ENCODE peak calls at places on chromosomes 13 and 19, in five cellular contexts. B, K, N, S and Y are unnamed samples.

GRCh38 chr13:108346376-108346775 is 76.9 kb downstream of the TNFSF13B start:
- DNase-seq in S (peak; percentile 9), K (no peak), N (no peak), B (no peak), Y (peak; percentile 6)

GRCh38 chr19:29171525-29171924 is 41.4 kb downstream of the UQCRFS1 start:
- DNase-seq in S (no peak), B (no peak), K (no peak), N (no peak), Y (no peak)

GRCh38 chr19:4639531-4640246 is 373 bp downstream of the TNFAIP8L1 start:
- DNase-seq in K (no peak), N (peak; percentile 62), S (no peak), B (no peak), Y (no peak)

GRCh38 chr19:14023404-14024235 is 4.3 kb upstream of the RLN3 start:
- DNase-seq in K (peak; percentile 58), N (peak; percentile 85), S (peak; percentile 87), B (no peak), Y (peak; percentile 90)

GRCh38 chr13:24741016-24741662 is 22.8 kb upstream of the RNF17 start:
- DNase-seq in N (peak; percentile 10), K (no peak), S (peak; percentile 49), B (no peak), Y (peak; percentile 39)

GRCh38 chr19:52786078-52786463 is 520 bp downstream of the ZNF600 start:
- DNase-seq in K (no peak), B (no peak), N (no peak), S (peak; percentile 13), Y (peak; percentile 39)

GRCh38 chr13:58804832-58805231 is 1173.3 kb downstream of the PCDH17 start:
- DNase-seq in B (no peak), K (no peak), N (no peak), S (no peak), Y (no peak)

GRCh38 chr13:55606045-55606665 is 1534.6 kb upstream of the PRR20A start:
- DNase-seq in N (no peak), K (no peak), S (no peak), B (no peak), Y (peak; percentile 19)

GRCh38 chr13:66443926-66444325 is 786.2 kb downstream of the PCDH9 start:
- DNase-seq in N (no peak), S (no peak), B (no peak), K (no peak), Y (no peak)

GRCh38 chr13:27853345-27853744 is 61.1 kb downstream of the GSX1 start:
- DNase-seq in S (no peak), N (no peak), B (no peak), K (no peak), Y (no peak)

GRCh38 chr13:77800219-77800618 is 102.7 kb downstream of the SLAIN1 start:
- DNase-seq in N (no peak), B (no peak), K (no peak), S (no peak), Y (no peak)

GRCh38 chr13:111401151-111401550 is 80.7 kb downstream of the TEX29 start:
- DNase-seq in K (no peak), B (no peak), S (no peak), N (no peak), Y (no peak)

GRCh38 chr19:11539495-11540365 is 1.1 kb downstream of the CNN1 start:
- DNase-seq in S (peak; percentile 85), N (no peak), B (no peak), K (no peak), Y (peak; percentile 70)

GRCh38 chr13:74816737-74817136 is 665.2 kb downstream of the TBC1D4 start:
- DNase-seq in B (no peak), S (no peak), N (no peak), K (no peak), Y (no peak)

GRCh38 chr19:1097810-1098176 is 2.6 kb upstream of the POLR2E start:
- DNase-seq in K (no peak), B (no peak), S (no peak), N (peak; percentile 89), Y (no peak)

GRCh38 chr13:102234618-102235017 is 167.2 kb downstream of the FGF14 start:
- DNase-seq in S (no peak), N (no peak), B (no peak), K (no peak), Y (no peak)

GRCh38 chr19:54803410-54803809 is at the start of gene KIR2DL4:
- DNase-seq in B (no peak), K (no peak), S (no peak), N (no peak), Y (no peak)

GRCh38 chr19:47506459-47506858 is 8.4 kb downstream of the NAPA start:
- DNase-seq in K (no peak), S (no peak), N (no peak), B (no peak), Y (no peak)

GRCh38 chr13:75365724-75366173 is 116.2 kb downstream of the TBC1D4 start:
- DNase-seq in S (peak; percentile 24), K (peak; percentile 1), N (no peak), B (peak; percentile 78), Y (peak; percentile 39)

GRCh38 chr13:30334663-30335386 is 27.5 kb upstream of the KATNAL1 start:
- DNase-seq in N (peak; percentile 80), S (peak; percentile 73), K (peak; percentile 25), B (no peak), Y (peak; percentile 82)

GRCh38 chr19:45514376-45515051 is 7.2 kb downstream of the VASP start:
- DNase-seq in B (no peak), K (no peak), N (peak; percentile 95), S (no peak), Y (no peak)

GRCh38 chr13:69720278-69720983 is 387.2 kb upstream of the ATXN8OS start:
- DNase-seq in K (no peak), N (peak; percentile 23), B (no peak), S (no peak), Y (no peak)
- TF ChIP-seq JUNB in K (no peak), N (no peak), B (no peak), S (no peak), Y (no peak)

GRCh38 chr19:35306473-35307246 is 14.7 kb downstream of the MAG start:
- DNase-seq in B (no peak), S (peak; percentile 80), N (peak; percentile 61), K (peak; percentile 75), Y (peak; percentile 75)
- TF ChIP-seq JUNB in B (no peak), S (no peak), N (no peak), K (no peak), Y (no peak)

GRCh38 chr19:42554046-42554575 is 25.8 kb upstream of the CEACAM1 start:
- DNase-seq in N (no peak), K (no peak), B (no peak), S (no peak), Y (no peak)

GRCh38 chr19:42555317-42555716 is 27.0 kb upstream of the CEACAM1 start:
- DNase-seq in S (no peak), K (no peak), B (no peak), N (no peak), Y (peak; percentile 52)

GRCh38 chr19:42552086-42553065 is 24.1 kb upstream of the CEACAM1 start:
- DNase-seq in K (no peak), N (no peak), S (no peak), B (no peak), Y (no peak)

GRCh38 chr19:42555801-42556200 is 27.5 kb upstream of the CEACAM1 start:
- DNase-seq in N (no peak), S (no peak), B (no peak), K (no peak), Y (no peak)

DNA sequence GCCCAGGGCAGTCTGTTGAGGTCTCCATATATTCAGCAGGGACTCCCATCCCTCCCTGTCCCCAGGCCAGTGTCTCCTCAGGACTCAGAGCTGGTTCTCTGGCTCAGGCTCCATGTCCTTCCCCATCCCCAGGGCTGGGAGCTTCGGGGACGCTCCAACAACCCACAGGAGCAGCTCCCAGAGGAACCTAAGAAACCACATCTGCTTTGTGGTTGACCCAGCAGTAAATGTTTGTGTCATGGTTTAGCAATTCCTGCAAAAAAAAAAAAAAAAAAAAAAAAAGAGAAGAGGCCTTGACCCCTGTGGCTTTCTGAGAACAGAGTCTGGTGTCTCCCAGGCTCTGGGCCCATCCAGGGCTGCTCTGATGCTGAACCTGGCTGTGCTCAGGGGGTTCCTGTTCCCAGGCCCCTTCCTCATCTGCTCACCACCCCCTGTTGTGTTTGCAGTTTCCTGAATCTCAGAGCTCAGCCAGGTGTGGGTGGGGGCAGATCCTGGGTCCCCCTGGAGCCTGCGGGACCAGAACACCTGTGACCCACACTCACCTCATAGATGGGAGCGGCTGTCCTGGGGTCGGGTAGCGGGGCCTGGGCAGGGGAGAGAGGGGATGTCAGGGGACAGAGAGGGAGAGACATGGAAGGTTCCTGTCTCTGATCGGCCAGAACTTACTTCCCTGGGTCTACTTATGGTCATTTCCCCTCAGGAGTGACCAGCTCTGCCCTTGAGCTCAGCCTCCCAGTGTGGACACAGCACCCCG is 25.2 kb upstream of the CEACAM1 start:
- DNase-seq in N (peak; percentile 40), B (no peak), S (no peak), K (no peak), Y (no peak)
- TF ChIP-seq JUNB in N (no peak), B (no peak), S (no peak), K (no peak), Y (no peak)

GRCh38 chr13:48400820-48401219 is 12.1 kb downstream of the LPAR6 start:
- DNase-seq in K (no peak), S (no peak), N (no peak), B (peak; percentile 25), Y (no peak)
- TF ChIP-seq JUNB in K (no peak), S (no peak), N (no peak), B (no peak), Y (no peak)

DNA sequence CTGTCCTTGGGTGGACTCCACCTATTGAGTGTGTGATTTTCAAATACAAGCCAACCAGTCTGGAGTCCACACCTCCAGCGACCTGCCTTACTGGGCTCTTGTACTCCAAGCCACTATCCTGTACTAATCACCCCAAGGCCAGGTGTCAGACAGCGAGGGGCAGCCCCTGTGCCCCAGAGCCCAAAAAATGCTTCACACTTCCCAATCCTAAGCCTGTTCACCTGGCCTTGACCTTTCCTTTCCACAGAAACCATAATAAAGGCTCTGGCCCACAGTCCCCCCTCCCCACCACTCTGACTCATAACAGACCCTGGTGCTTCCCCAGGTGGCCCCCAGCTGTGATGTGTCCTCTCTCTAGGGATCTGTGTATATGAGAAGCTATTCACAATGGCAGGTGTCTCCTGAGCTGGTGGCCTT is 3.9 kb downstream of the CD209 start:
- DNase-seq in K (no peak), N (no peak), B (peak; percentile 53), S (no peak), Y (no peak)
- TF ChIP-seq JUNB in K (no peak), N (no peak), B (peak; percentile 98), S (no peak), Y (no peak)

DNA sequence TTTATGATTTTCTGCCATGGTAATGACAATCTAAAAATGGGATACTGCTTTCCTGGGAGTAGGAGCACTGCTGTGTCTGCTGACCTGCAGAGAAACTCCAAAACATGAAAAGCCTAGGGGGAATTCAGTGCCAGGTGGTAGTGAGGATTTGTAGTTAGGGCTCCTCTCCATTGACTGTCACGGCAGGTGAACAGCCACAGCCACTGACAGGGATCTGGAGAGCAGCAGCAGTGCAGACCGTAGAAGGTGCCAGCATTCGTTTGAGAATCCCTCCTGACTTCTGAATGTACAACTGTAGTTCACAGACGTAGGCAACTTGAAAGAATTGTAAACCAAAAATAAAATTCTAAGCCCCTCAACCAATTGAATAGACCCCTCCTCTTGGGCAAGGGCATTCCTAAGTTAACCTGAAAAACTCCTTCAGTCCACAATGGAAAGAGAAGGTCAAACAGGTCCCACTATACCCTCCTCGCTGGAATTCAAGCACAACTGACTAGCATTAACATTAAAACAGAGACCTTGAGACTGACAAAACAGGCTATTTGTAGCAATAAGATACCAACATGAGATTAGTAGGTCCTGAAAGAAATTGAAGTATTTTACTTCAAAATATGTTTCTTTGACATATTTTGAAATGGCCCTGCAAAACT is 1328.8 kb downstream of the OLFM4 start:
- DNase-seq in K (no peak), S (no peak), N (no peak), B (no peak), Y (peak; percentile 34)
- TF ChIP-seq JUNB in K (no peak), S (no peak), N (no peak), B (no peak), Y (no peak)